ENCODE peak calls at places on chromosomes 4 and X, in four cellular contexts. H, K, W and T are unnamed samples.

GRCh38 chrX:125198546-125198945 is 121.1 kb upstream of the TEX13C start:
- DNase-seq in H (no peak), K (no peak), W (no peak), T (no peak)

GRCh38 chrX:68659385-68659784 is 11.9 kb downstream of the STARD8 start:
- DNase-seq in H (no peak), K (no peak), W (no peak), T (no peak)

GRCh38 chr4:1489639-1489995 is 83.4 kb upstream of the NKX1-1 start:
- DNase-seq in H (no peak), K (no peak), W (no peak), T (no peak)

GRCh38 chrX:73562458-73562857 is 539 bp upstream of the CHIC1 start:
- DNase-seq in H (no peak), K (no peak), W (no peak), T (no peak)

GRCh38 chrX:46627044-46627443 is 53.5 kb downstream of the CHST7 start:
- DNase-seq in H (no peak), K (no peak), W (no peak), T (no peak)

GRCh38 chrX:100994352-100995281 is 25.1 kb downstream of the ARL13A start:
- DNase-seq in H (no peak), K (no peak), W (no peak), T (no peak)

GRCh38 chr4:158239196-158239595 is 28.9 kb downstream of the TMEM144 start:
- DNase-seq in H (no peak), K (no peak), W (no peak), T (no peak)

GRCh38 chr4:142719854-142720541 is 126.1 kb downstream of the INPP4B start:
- DNase-seq in H (no peak), K (no peak), W (no peak), T (no peak)

GRCh38 chr4:81214518-81215218 is 354 bp downstream of the PRKG2 start:
- DNase-seq in H (peak), K (no peak), W (no peak), T (no peak)

GRCh38 chr4:127586922-127587571 is 45.7 kb upstream of the INTU start:
- DNase-seq in H (no peak), K (no peak), W (no peak), T (no peak)

GRCh38 chr4:139584784-139585183 is 28.8 kb upstream of the SETD7 start:
- DNase-seq in H (no peak), K (no peak), W (no peak), T (no peak)

GRCh38 chrX:11758400-11759171 is 549 bp downstream of the MSL3 start:
- DNase-seq in H (peak), K (peak), W (peak), T (peak)

GRCh38 chr4:142701017-142701416 is 145.1 kb downstream of the INPP4B start:
- DNase-seq in H (no peak), K (no peak), W (no peak), T (no peak)

GRCh38 chr4:92236907-92237306 is 66.9 kb upstream of the GRID2 start:
- DNase-seq in H (no peak), K (no peak), W (no peak), T (no peak)

GRCh38 chr4:1717129-1718094 is 3.7 kb downstream of the TMEM129 start:
- DNase-seq in H (no peak), K (no peak), W (no peak), T (no peak)

GRCh38 chrX:40298569-40298968 is 200.8 kb upstream of the BCOR start:
- DNase-seq in H (no peak), K (no peak), W (no peak), T (no peak)

GRCh38 chrX:46574337-46574940 is 874 bp downstream of the CHST7 start:
- DNase-seq in H (peak), K (no peak), W (peak), T (no peak)

GRCh38 chrX:101973066-101973465 is 41.2 kb upstream of the ZMAT1 start:
- DNase-seq in H (no peak), K (no peak), W (no peak), T (no peak)